ENCODE peak calls at places on chromosomes 5 and 9, in seven cellular contexts. P is GM18507; F is H1; T is GM06990; E is stimulated activated CD8-positive, alpha-beta memory T cell treated with anti-CD3 and anti-CD28 coated beads, Interleukin-12 subunit alpha, Interleukin-12 subunit beta, amount 100 ng/mL, for 4 hours; Y is kidney tubule cell; J is NAMALWA. M is an unnamed sample.

GRCh38 chr5:132024117-132024435 is 12.6 kb upstream of the ACSL6 start:
- DNase-seq in E (no peak), J (no peak), Y (no peak), T (no peak), F (no peak), P (no peak), M (no peak)

GRCh38 chr9:2132484-2133082 is 117.4 kb downstream of the SMARCA2 start:
- DNase-seq in J (peak), E (no peak), P (no peak), Y (peak), T (no peak), F (no peak), M (no peak)

GRCh38 chr5:178486305-178486704 is 103.9 kb downstream of the COL23A1 start:
- DNase-seq in E (no peak), Y (no peak), T (no peak), F (no peak), P (no peak), J (no peak), M (no peak)

GRCh38 chr5:124721336-124721735 is 25.1 kb downstream of the ZNF608 start:
- DNase-seq in T (no peak), E (no peak), J (no peak), P (no peak), F (no peak), Y (no peak), M (no peak)

GRCh38 chr5:114355086-114355830 is 6.6 kb upstream of the KCNN2 start:
- DNase-seq in P (no peak), F (no peak), J (no peak), Y (no peak), T (no peak), E (no peak), M (no peak)

GRCh38 chr9:107425110-107426025 is 64.2 kb downstream of the KLF4 start:
- DNase-seq in P (peak), J (peak), Y (peak), F (peak), T (peak), E (peak), M (no peak)

GRCh38 chr5:57692582-57693487 is 210.2 kb upstream of the ACTBL2 start:
- DNase-seq in Y (peak), P (no peak), T (no peak), E (no peak), F (no peak), J (no peak), M (no peak)

GRCh38 chr5:163505049-163505474 is 357 bp upstream of the MAT2B start:
- DNase-seq in F (no peak), E (no peak), Y (no peak), J (no peak), P (no peak), T (no peak), M (no peak)

GRCh38 chr9:12469084-12469483 is 224.1 kb upstream of the TYRP1 start:
- DNase-seq in F (no peak), J (no peak), T (no peak), P (no peak), Y (no peak), E (no peak), M (no peak)

M was measured in central memory CD4-positive, alpha-beta T cell.